ENCODE peak calls at places on chromosomes 3 and 15, in eight cellular contexts. H is left colon; W is stimulated activated naive CD8-positive, alpha-beta T cell treated with anti-CD3 and anti-CD28 coated beads, Interleukin-15, amount 100 ng/mL, for 72 hours; T is heart left ventricle; X is activated naive CD8-positive, alpha-beta T cell treated with anti-CD3 and anti-CD28 coated beads, Interleukin-2, amount 50 U/mL, for 24 hours; R is iPS-NIHi11; N is psoas muscle; I is foreskin fibroblast. K is an unnamed sample.

GRCh38 chr15:66284276-66284675 is 9.1 kb upstream of the DIS3L start:
- DNase-seq in H (no peak), W (no peak), T (no peak), X (no peak), R (no peak), N (no peak), I (no peak), K (no peak)

GRCh38 chr15:85581495-85581894 is 201.1 kb downstream of the AKAP13 start:
- DNase-seq in H (peak; percentile 67), W (peak; percentile 33), T (peak; percentile 76), X (peak; percentile 46), R (no peak), N (peak; percentile 83), I (no peak), K (no peak)

GRCh38 chr3:63349583-63350177 is 71.6 kb downstream of the SYNPR start:
- DNase-seq in H (peak; percentile 58), W (no peak), T (no peak), X (peak; percentile 14), R (peak; percentile 51), N (peak; percentile 42), I (peak; percentile 62), K (no peak)

GRCh38 chr3:168517514-168518071 is 421.9 kb upstream of the GOLIM4 start:
- DNase-seq in H (no peak), W (no peak), T (no peak), X (no peak), R (no peak), N (no peak), I (no peak), K (no peak)

GRCh38 chr15:40770147-40770721 is 454 bp downstream of the C15orf62 start:
- DNase-seq in H (peak; percentile 53), W (no peak), T (no peak), X (no peak), R (no peak), N (no peak), I (no peak), K (no peak)

GRCh38 chr3:142857056-142857455 is 31.8 kb downstream of the PCOLCE2 start:
- DNase-seq in H (peak; percentile 35), W (no peak), T (no peak), X (no peak), R (peak; percentile 62), N (peak; percentile 73), I (no peak), K (no peak)

GRCh38 chr15:95087253-95087609 is 855.9 kb downstream of the MCTP2 start:
- DNase-seq in H (no peak), W (no peak), T (no peak), X (no peak), R (no peak), N (no peak), I (no peak), K (no peak)

GRCh38 chr3:38205472-38205805 is 40.1 kb downstream of the OXSR1 start:
- DNase-seq in H (no peak), W (no peak), T (no peak), X (peak; percentile 25), R (no peak), N (no peak), I (no peak), K (no peak)

GRCh38 chr3:43632269-43632733 is 10.5 kb upstream of the ANO10 start:
- DNase-seq in H (no peak), W (no peak), T (no peak), X (no peak), R (no peak), N (no peak), I (peak; percentile 81), K (no peak)

GRCh38 chr15:28955686-28956421 is 70.1 kb downstream of the APBA2 start:
- DNase-seq in H (no peak), W (no peak), T (no peak), X (no peak), R (no peak), N (no peak), I (peak; percentile 57), K (no peak)

GRCh38 chr15:92638709-92639365 is 16.7 kb downstream of the FAM174B start:
- DNase-seq in H (no peak), W (no peak), T (no peak), X (no peak), R (no peak), N (no peak), I (no peak), K (peak; percentile 62)

GRCh38 chr3:4426782-4427344 is 40.2 kb downstream of the SUMF1 start:
- DNase-seq in H (no peak), W (no peak), T (no peak), X (no peak), R (no peak), N (no peak), I (peak; percentile 88), K (no peak)

GRCh38 chr3:2484162-2485026 is 385.7 kb downstream of the CNTN4 start:
- DNase-seq in H (no peak), W (no peak), T (no peak), X (no peak), R (no peak), N (no peak), I (no peak), K (no peak)

GRCh38 chr3:135008326-135008725 is 213.3 kb downstream of the EPHB1 start:
- DNase-seq in H (no peak), W (no peak), T (no peak), X (no peak), R (no peak), N (no peak), I (no peak), K (no peak)

GRCh38 chr3:50591196-50591741 is 20.3 kb downstream of the CISH start:
- DNase-seq in H (no peak), W (no peak), T (no peak), X (peak; percentile 44), R (no peak), N (peak; percentile 36), I (no peak), K (no peak)

GRCh38 chr3:125120370-125121122 is 64.7 kb upstream of the HEG1 start:
- DNase-seq in H (no peak), W (no peak), T (no peak), X (no peak), R (peak; percentile 71), N (no peak), I (no peak), K (no peak)

GRCh38 chr15:69823223-69823907 is 274.4 kb downstream of the TLE3 start:
- DNase-seq in H (no peak), W (no peak), T (no peak), X (no peak), R (peak; percentile 41), N (no peak), I (no peak), K (no peak)

GRCh38 chr3:99970198-99970597 is 144.1 kb downstream of the FILIP1L start:
- DNase-seq in H (no peak), W (no peak), T (no peak), X (no peak), R (no peak), N (no peak), I (no peak), K (no peak)

GRCh38 chr15:25180606-25181289 is 226.0 kb downstream of the SNRPN start:
- DNase-seq in H (no peak), W (no peak), T (peak; percentile 27), X (no peak), R (no peak), N (no peak), I (no peak), K (no peak)

GRCh38 chr3:23232016-23232415 is 28.9 kb downstream of the UBE2E2 start:
- DNase-seq in H (no peak), W (no peak), T (no peak), X (no peak), R (no peak), N (no peak), I (no peak), K (no peak)

GRCh38 chr3:70815817-70816216 is 503.4 kb upstream of the MDFIC2 start:
- DNase-seq in H (no peak), W (no peak), T (no peak), X (no peak), R (no peak), N (no peak), I (no peak), K (no peak)

GRCh38 chr3:51927095-51927977 is 14.4 kb downstream of the RRP9 start:
- DNase-seq in H (no peak), W (no peak), T (no peak), X (no peak), R (no peak), N (no peak), I (no peak), K (no peak)